ENCODE peak calls at places on chromosome 16, in eight cellular contexts. K is mucosa of descending colon, L is Peyer's patch, W is epithelial cell of esophagus, D is PC-9, Q is spleen, Z is pancreas, H is lung. G is an unnamed sample.

GRCh38 chr16:81137754-81138153 is 41.6 kb upstream of the GCSH start:
- DNase-seq in K (no peak), L (no peak), W (no peak), D (no peak), Q (no peak), Z (no peak), H (no peak), G (no peak)

GRCh38 chr16:3282747-3283524 is at the start of gene ZNF263:
- DNase-seq in K (peak), L (peak), W (peak), D (peak), Q (peak), Z (peak), H (peak), G (peak)

GRCh38 chr16:82043680-82044584 is 8.9 kb downstream of the HSD17B2 start:
- DNase-seq in K (no peak), L (no peak), W (peak), D (no peak), Q (no peak), Z (no peak), H (no peak), G (no peak)

GRCh38 chr16:69927056-69927757 is 23.9 kb upstream of the CLEC18A start:
- DNase-seq in K (no peak), L (no peak), W (no peak), D (no peak), Q (no peak), Z (no peak), H (no peak), G (no peak)

GRCh38 chr16:49335828-49336227 is 37.8 kb upstream of the C16orf78 start:
- DNase-seq in K (no peak), L (no peak), W (no peak), D (no peak), Q (no peak), Z (no peak), H (no peak), G (no peak)

GRCh38 chr16:51039638-51040331 is 111.3 kb downstream of the SALL1 start:
- DNase-seq in K (no peak), L (no peak), W (no peak), D (no peak), Q (no peak), Z (no peak), H (no peak), G (no peak)

GRCh38 chr16:54009464-54010176 is 277.0 kb downstream of the IRX3 start:
- DNase-seq in K (no peak), L (no peak), W (no peak), D (no peak), Q (no peak), Z (no peak), H (no peak), G (no peak)

GRCh38 chr16:83574388-83574787 is 233.4 kb upstream of the HSBP1 start:
- DNase-seq in K (no peak), L (no peak), W (peak), D (no peak), Q (no peak), Z (no peak), H (no peak), G (no peak)

GRCh38 chr16:88533945-88534641 is 36.1 kb upstream of the ZC3H18 start:
- DNase-seq in K (peak), L (peak), W (peak), D (peak), Q (peak), Z (peak), H (peak), G (no peak)

DNA sequence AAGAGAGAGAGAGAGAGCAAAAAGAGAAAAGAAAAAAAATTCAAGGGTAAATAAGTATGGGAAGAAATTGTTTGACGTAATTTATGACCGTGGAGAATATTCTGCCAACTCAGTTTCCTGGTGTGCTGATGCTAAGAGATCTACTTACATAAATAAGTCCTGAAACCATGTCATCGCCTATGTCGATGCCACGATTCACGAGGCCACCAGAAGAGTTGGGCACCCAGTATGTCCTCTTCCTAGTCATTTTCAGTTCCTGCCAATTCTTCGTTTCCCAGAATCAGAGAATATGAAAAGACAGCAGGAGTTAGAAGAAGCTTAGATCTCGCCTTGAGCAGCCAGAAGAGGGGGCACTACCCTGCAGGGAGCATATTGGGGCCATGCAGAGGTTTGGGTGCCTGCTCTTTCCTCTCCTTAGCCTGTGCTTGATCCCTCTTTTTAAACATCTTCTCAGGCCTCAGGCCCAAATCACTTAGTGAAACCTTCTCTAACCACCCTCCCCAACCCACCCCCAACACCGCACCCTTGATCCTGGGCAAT is 12.4 kb upstream of the LONP2 start:
- DNase-seq in K (no peak), L (no peak), W (peak), D (peak), Q (no peak), Z (no peak), H (no peak), G (peak)
- TF ChIP-seq CTCF in K (no peak), L (peak), W (peak), D (peak), Q (no peak), Z (no peak), H (no peak), G (peak)

DNA sequence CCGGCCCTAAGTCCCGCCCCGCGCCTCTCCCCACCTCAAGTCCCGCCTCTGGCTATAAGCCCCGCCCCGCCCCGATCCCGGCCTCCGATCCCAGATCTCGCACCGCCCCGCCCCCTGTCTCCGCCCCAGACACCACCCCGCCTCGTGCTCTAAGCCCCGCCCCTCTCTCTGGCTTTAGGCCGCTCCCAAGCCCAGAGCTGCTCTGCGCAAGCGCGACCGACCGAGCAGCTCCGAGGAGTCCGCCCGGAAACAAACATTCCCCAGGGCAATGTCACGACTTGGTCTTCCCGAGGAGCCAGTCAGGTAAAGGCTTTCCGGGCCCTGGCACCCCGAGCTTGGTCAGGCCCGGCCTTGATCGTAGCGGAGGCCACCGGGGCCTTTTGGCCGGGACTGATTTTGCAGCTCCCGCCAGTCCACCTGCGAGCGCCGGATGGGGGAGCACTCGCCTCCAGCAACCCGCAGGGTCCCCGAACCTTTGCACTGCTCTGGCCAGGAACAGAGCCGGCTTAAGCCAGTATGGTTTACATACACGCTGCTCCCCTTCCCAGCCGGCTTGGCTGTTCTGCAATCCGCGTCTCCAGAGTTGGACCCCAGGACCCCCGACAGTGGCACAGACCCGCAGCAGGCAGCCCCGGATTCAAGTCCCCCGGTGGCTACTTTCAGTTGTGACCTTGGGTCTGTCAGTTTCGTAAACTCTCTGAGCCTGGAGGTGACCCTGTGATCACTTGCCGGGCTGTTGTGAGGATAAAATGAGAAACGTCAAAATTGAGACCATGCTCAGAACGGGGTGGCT is at the start of gene NUDT7:
- DNase-seq in K (peak), L (peak), W (peak), D (peak), Q (peak), Z (peak), H (peak), G (peak)
- TF ChIP-seq CTCF in K (no peak), L (peak), W (peak), D (no peak), Q (no peak), Z (no peak), H (no peak), G (no peak)

DNA sequence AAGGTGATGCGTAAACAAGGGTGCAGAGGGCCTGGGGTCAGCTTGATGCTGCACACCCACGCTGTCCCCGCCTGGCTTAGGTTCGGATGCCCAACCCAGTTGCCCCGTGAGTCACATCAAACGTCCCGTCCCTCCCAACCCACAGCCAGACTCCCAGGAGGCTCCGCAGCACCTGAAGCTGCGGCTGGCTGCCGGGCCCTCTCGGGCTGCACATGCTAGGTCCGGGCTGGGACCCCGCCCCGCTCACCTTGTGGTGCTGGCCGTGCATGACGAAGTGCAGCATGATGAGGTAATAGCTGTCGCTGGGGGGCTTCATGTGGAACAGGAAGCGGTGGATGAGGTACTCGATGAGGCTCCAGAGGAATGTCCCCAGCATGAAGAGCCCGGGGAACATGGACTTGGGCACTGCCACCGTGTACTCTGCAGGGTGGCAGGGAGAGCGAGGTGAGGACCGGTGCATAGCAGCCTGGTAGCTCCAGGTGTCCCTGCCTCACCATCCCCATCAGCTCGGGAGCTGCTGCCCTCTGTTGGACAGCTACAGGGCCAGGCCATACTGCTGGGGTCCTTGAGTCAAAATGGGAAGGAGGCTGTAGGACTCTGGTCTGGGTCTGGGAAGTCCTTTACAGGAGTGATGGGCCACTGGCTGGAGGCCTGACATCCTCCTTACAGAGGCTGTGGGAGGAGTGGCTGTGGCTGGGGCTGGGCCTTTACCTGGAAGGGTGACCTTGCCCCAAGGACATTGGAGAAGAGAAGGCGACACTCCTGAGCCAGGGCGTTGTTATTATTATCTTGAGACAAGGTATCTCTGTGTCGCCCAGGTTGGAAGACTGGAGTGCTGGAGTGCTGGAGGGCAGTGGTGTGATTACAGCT is 18.3 kb upstream of the MLKL start:
- DNase-seq in K (no peak), L (peak), W (no peak), D (no peak), Q (peak), Z (no peak), H (no peak), G (no peak)
- TF ChIP-seq CTCF in K (no peak), L (no peak), W (no peak), D (no peak), Q (no peak), Z (no peak), H (no peak), G (no peak)

GRCh38 chr16:813204-813915 is 12.8 kb upstream of the GNG13 start:
- DNase-seq in K (no peak), L (no peak), W (no peak), D (peak), Q (no peak), Z (no peak), H (no peak), G (peak)
- TF ChIP-seq CTCF in K (no peak), L (peak), W (peak), D (peak), Q (peak), Z (peak), H (peak), G (peak)

DNA sequence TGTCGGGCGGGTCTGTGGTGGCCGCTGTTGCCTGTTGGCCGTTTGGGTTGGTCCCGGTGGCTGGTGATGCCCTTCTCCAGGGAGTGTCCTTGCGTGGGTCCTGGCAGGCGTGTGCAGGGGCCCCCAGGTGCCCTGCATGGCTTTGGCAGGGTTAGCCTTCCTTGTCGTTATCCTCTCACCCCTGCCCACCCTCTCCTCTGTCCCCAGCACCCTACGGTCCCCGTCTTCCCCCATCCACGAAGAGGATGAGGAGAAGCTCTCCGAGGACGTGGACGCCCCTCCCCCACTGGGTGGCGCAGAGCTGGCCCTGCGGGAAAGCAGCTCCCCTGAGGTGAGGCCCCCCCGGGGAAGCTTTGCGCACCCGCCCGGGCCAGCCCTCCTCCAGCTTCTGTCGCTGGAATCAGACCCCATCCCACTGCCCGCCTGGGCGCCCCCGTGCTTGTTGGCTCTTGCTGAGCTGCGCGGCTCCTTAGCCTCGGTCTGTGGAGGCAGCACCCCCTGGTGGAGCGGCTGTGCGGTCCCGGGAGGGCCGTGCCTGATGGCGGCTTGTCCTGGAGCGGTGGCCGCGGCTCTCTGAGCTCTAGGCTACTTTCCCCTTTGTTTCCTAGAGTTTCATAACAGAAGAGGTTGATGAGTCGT is 10.6 kb upstream of the NUDT16L1 start:
- DNase-seq in K (peak), L (peak), W (peak), D (peak), Q (peak), Z (peak), H (peak), G (no peak)
- TF ChIP-seq CTCF in K (no peak), L (peak), W (peak), D (peak), Q (peak), Z (no peak), H (no peak), G (peak)

GRCh38 chr16:79997257-79997656 is 396.7 kb upstream of the MAF start:
- DNase-seq in K (no peak), L (no peak), W (peak), D (no peak), Q (no peak), Z (no peak), H (no peak), G (peak)
- TF ChIP-seq CTCF in K (no peak), L (peak), W (peak), D (peak), Q (no peak), Z (no peak), H (peak), G (peak)

GRCh38 chr16:85120006-85120340 is 7.7 kb upstream of the CIBAR2 start:
- DNase-seq in K (no peak), L (no peak), W (no peak), D (no peak), Q (no peak), Z (no peak), H (no peak), G (no peak)
- TF ChIP-seq CTCF in K (no peak), L (no peak), W (no peak), D (no peak), Q (no peak), Z (no peak), H (no peak), G (no peak)

GRCh38 chr16:29315046-29315445 is 91.5 kb downstream of the NPIPB11 start:
- DNase-seq in K (no peak), L (no peak), W (no peak), D (no peak), Q (no peak), Z (no peak), H (no peak), G (no peak)

GRCh38 chr16:29314292-29314934 is 92.1 kb downstream of the NPIPB11 start:
- DNase-seq in K (no peak), L (no peak), W (no peak), D (no peak), Q (no peak), Z (no peak), H (no peak), G (no peak)

GRCh38 chr16:29317269-29317668 is 89.2 kb downstream of the NPIPB11 start:
- DNase-seq in K (no peak), L (no peak), W (no peak), D (no peak), Q (no peak), Z (no peak), H (no peak), G (no peak)

GRCh38 chr16:29316673-29317237 is 89.8 kb downstream of the NPIPB11 start:
- DNase-seq in K (no peak), L (no peak), W (no peak), D (no peak), Q (no peak), Z (peak), H (no peak), G (no peak)

GRCh38 chr16:29315916-29316517 is 90.5 kb downstream of the NPIPB11 start:
- DNase-seq in K (no peak), L (no peak), W (no peak), D (no peak), Q (no peak), Z (no peak), H (no peak), G (peak)
- TF ChIP-seq CTCF in K (no peak), L (no peak), W (no peak), D (peak), Q (no peak), Z (no peak), H (no peak), G (peak)

DNA sequence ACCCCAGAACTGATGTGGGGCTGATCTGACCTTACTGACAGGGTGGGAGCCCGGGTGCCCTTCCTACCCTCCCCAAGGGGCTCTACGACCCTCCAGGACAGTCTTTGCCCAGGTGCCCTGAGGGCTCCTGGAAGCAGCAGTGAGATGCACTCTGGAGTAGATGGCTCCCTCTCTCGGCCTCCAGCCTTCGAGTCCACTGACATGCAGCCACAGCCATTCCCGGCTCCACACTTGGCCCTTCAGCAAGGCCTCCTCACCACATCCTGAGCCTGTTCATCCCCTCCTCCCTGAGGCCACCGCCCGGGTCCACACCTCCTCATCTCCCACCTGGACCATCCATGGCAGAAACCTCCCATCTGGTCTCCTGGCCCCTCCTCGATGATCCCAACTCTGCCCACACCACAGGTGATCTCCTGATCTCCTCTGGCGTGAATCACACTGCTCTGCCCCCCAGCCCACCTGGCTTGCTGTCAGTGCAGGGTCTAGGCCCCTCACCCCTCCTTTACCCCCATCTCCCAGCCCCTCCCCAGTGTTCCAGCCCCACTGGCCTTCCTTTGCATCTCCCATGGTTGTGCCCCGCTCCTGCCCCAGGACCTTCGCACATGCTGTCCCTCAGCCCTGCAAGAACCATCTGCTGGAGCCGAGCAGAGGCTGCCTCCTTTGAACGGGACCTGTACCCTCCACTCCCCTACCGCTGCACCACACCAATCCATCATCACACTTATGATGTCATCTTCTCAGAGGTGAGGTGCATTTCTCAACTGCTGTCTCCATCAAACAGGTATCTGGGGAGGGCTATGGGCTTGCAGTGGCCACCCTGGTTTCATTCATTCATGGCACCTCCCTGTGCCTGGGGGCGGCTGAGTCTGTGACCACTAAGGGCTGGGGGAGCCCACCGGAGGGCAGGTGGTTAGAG is 44.7 kb downstream of the SOCS1 start:
- DNase-seq in K (no peak), L (no peak), W (no peak), D (no peak), Q (peak), Z (no peak), H (no peak), G (no peak)
- TF ChIP-seq CTCF in K (no peak), L (no peak), W (no peak), D (no peak), Q (no peak), Z (no peak), H (no peak), G (no peak)

G was measured in Calu3.